ENCODE peak calls at places on chromosomes 12 and 14, in five cellular contexts. X is CD8-positive, alpha-beta T cell; K is HepG2; S is left ventricle myocardium inferior; L is heart right ventricle. Y is an unnamed sample.

GRCh38 chr12:56836800-56837663 is 73.9 kb downstream of the HSD17B6 start:
- DNase-seq in X (no peak), K (no peak), S (no peak), L (no peak), Y (peak; percentile 52)

GRCh38 chr12:104473374-104473983 is 16.7 kb downstream of the CHST11 start:
- DNase-seq in X (no peak), K (no peak), S (no peak), L (no peak), Y (no peak)

GRCh38 chr14:68665792-68666195 is 127.1 kb downstream of the ZFP36L1 start:
- DNase-seq in X (no peak), K (peak; percentile 6), S (no peak), L (no peak), Y (no peak)

GRCh38 chr12:109822951-109823411 is 10.2 kb downstream of the TRPV4 start:
- DNase-seq in X (no peak), K (peak; percentile 73), S (no peak), L (no peak), Y (no peak)

GRCh38 chr12:107014050-107014449 is 27.1 kb upstream of the MTERF2 start:
- DNase-seq in X (no peak), K (peak; percentile 40), S (no peak), L (no peak), Y (no peak)

GRCh38 chr12:91991397-91992187 is 154.1 kb downstream of the BTG1 start:
- DNase-seq in X (no peak), K (no peak), S (no peak), L (no peak), Y (no peak)

GRCh38 chr12:126667340-126667739 is 1599.6 kb upstream of the TMEM132C start:
- DNase-seq in X (no peak), K (no peak), S (no peak), L (no peak), Y (peak; percentile 65)

GRCh38 chr12:132524405-132524804 is 34.5 kb downstream of the FBRSL1 start:
- DNase-seq in X (no peak), K (no peak), S (no peak), L (no peak), Y (peak; percentile 3)

GRCh38 chr12:115949675-115950074 is 327.8 kb downstream of the MED13L start:
- DNase-seq in X (no peak), K (no peak), S (no peak), L (no peak), Y (no peak)

GRCh38 chr14:82009076-82009475 is 475.4 kb upstream of the SEL1L start:
- DNase-seq in X (no peak), K (no peak), S (no peak), L (no peak), Y (no peak)

GRCh38 chr14:52013984-52014600 is 24.7 kb downstream of the RTRAF start:
- DNase-seq in X (no peak), K (no peak), S (peak; percentile 48), L (no peak), Y (no peak)

GRCh38 chr14:72699852-72700257 is 194.0 kb downstream of the DPF3 start:
- DNase-seq in X (no peak), K (no peak), S (peak; percentile 42), L (no peak), Y (peak; percentile 87)

GRCh38 chr12:75702477-75703093 is 191.2 kb upstream of the KRR1 start:
- DNase-seq in X (no peak), K (no peak), S (no peak), L (no peak), Y (no peak)

GRCh38 chr14:67857778-67858350 is 38.3 kb downstream of the RAD51B start:
- DNase-seq in X (no peak), K (no peak), S (no peak), L (no peak), Y (no peak)

GRCh38 chr14:59419383-59419782 is 45.8 kb downstream of the GPR135 start:
- DNase-seq in X (no peak), K (no peak), S (no peak), L (no peak), Y (peak; percentile 80)

GRCh38 chr12:132398386-132398991 is 69.1 kb upstream of the GALNT9 start:
- DNase-seq in X (no peak), K (no peak), S (peak; percentile 11), L (no peak), Y (no peak)

GRCh38 chr12:121765573-121765972 is 27.9 kb downstream of the RHOF start:
- DNase-seq in X (no peak), K (no peak), S (no peak), L (no peak), Y (peak; percentile 93)

GRCh38 chr14:30874120-30874998 is at the start of gene COCH:
- DNase-seq in X (no peak), K (peak; percentile 71), S (peak; percentile 31), L (peak; percentile 17), Y (no peak)

GRCh38 chr14:38553586-38553985 is 297.7 kb upstream of the CLEC14A start:
- DNase-seq in X (no peak), K (no peak), S (no peak), L (no peak), Y (no peak)

GRCh38 chr14:22333408-22334274 is 255.4 kb downstream of the DAD1 start:
- DNase-seq in X (no peak), K (peak; percentile 91), S (no peak), L (no peak), Y (peak; percentile 81)

GRCh38 chr12:65152012-65152411 is 17.4 kb upstream of the LEMD3 start:
- DNase-seq in X (no peak), K (peak; percentile 2), S (no peak), L (no peak), Y (no peak)

GRCh38 chr14:91144425-91145145 is 30.7 kb downstream of the DGLUCY start:
- DNase-seq in X (no peak), K (no peak), S (no peak), L (no peak), Y (no peak)

GRCh38 chr12:101598483-101598882 is 3.7 kb downstream of the MYBPC1 start:
- DNase-seq in X (no peak), K (no peak), S (no peak), L (no peak), Y (no peak)

GRCh38 chr12:112822056-112822455 is 30.5 kb downstream of the RPH3A start:
- DNase-seq in X (no peak), K (no peak), S (no peak), L (no peak), Y (no peak)

GRCh38 chr14:31954991-31955390 is 122.1 kb upstream of the ARHGAP5 start:
- DNase-seq in X (no peak), K (no peak), S (no peak), L (no peak), Y (peak; percentile 37)

GRCh38 chr12:110893956-110894355 is 26.4 kb downstream of the MYL2 start:
- DNase-seq in X (no peak), K (no peak), S (no peak), L (no peak), Y (no peak)

GRCh38 chr14:79585845-79586244 is 625.5 kb downstream of the DIO2 start:
- DNase-seq in X (no peak), K (no peak), S (no peak), L (no peak), Y (no peak)

GRCh38 chr14:79586401-79586800 is 624.9 kb downstream of the DIO2 start:
- DNase-seq in X (no peak), K (no peak), S (no peak), L (no peak), Y (no peak)

GRCh38 chr14:79587875-79588274 is 623.4 kb downstream of the DIO2 start:
- DNase-seq in X (no peak), K (no peak), S (no peak), L (no peak), Y (no peak)

GRCh38 chr14:79584679-79585078 is 626.6 kb downstream of the DIO2 start:
- DNase-seq in X (no peak), K (no peak), S (no peak), L (no peak), Y (peak; percentile 77)

DNA sequence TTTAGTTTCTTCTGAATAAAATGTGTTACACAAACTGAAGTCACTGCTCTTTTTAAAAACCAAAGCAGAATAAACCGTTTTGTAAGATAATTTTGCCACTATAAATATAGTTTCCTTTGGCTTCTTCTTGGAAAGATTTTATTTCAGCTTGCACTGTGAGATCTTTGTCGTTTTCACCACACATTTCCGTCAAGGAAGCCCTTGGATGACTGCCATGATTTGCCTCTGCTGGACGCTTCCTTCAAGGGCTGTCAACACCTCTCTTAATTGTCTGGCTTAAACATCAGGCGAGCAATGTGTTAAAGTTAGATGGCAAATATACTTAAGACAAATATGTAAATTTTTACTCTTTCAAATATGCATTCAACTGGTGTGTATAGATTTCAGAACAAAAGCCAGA is 624.1 kb downstream of the DIO2 start:
- DNase-seq in X (no peak), K (no peak), S (no peak), L (peak; percentile 4), Y (no peak)
- TF ChIP-seq CTCF in X (no peak), K (no peak), S (no peak), L (no peak), Y (no peak)

GRCh38 chr14:77032854-77033621 is 4.5 kb upstream of the IRF2BPL start:
- DNase-seq in X (peak; percentile 64), K (peak; percentile 86), S (peak; percentile 94), L (peak; percentile 93), Y (peak; percentile 100)

GRCh38 chr14:77033622-77034521 is 5.4 kb upstream of the IRF2BPL start:
- DNase-seq in X (peak; percentile 54), K (peak; percentile 81), S (peak; percentile 89), L (peak; percentile 89), Y (peak; percentile 96)

GRCh38 chr14:77028384-77029246 is at the start of gene IRF2BPL:
- DNase-seq in X (peak; percentile 86), K (peak; percentile 94), S (peak; percentile 99), L (peak; percentile 99), Y (peak; percentile 100)

GRCh38 chr14:77032483-77032853 is 4.0 kb upstream of the IRF2BPL start:
- DNase-seq in X (no peak), K (no peak), S (no peak), L (no peak), Y (no peak)

GRCh38 chr14:77031680-77032482 is 3.4 kb upstream of the IRF2BPL start:
- DNase-seq in X (no peak), K (no peak), S (no peak), L (peak; percentile 38), Y (peak; percentile 87)
- H3K4me3 ChIP-seq in X (no peak overlapping the region), K (no peak overlapping the region), S (peak overlapping the region; percentile 79), L (no peak overlapping the region), Y (peak overlapping the region; percentile 16)

DNA sequence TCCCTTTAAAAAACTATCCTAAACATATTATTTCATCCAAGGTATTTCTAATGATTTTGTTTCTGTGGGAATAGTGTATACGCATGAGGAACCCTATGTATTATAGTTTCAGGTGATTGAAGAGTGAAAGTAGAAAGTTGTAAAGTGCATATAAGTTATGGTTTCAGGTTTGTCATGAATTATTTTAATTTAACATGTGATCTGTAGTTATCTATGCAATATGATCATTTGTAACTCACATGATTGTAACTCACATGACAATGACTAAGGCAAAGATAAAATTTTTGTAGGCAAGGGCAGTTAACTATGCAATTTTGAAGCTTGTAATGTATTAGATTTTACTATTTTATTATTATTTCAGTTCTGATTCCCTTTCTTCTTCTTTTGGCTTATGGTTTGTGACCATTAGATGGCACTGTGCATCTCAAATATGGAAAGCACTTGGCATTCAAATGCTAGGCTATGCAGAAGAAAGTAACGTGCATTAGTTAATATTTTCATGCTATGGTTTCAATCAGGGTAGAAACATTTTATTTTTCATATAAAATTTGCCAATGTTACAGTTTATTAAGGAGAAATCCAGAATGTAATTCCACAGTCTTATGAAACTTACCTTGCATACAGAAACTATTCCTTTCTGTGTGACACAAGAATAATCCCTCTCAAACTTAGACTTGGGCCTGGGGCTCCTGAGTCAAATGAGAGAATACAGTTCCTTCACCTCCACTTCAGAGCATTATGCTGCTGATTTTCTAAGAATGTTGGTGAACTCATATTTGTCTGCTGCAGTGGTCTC is 15.8 kb upstream of the TMEM30B start:
- DNase-seq in X (no peak), K (peak; percentile 20), S (no peak), L (no peak), Y (peak; percentile 48)
- TF ChIP-seq CTCF in X (peak; percentile 89), K (peak; percentile 46), S (peak; percentile 79), L (peak; percentile 80), Y (peak; percentile 65)

GRCh38 chr12:8951744-8952143 is 2.3 kb upstream of the M6PR start:
- DNase-seq in X (no peak), K (no peak), S (no peak), L (no peak), Y (no peak)
- H3K4me3 ChIP-seq in X (no peak overlapping the region), K (no peak overlapping the region), S (no peak overlapping the region), L (no peak overlapping the region), Y (no peak overlapping the region)